ENCODE peak calls at places on chromosomes 7 and 10, in seven cellular contexts. K is NT2/D1; Y is SK-N-SH; O is effector memory CD4-positive, alpha-beta T cell; F is fibroblast of lung; R is RWPE2; D is Panc1. I is an unnamed sample. For H3K36me3, the result is how much of the 10 kb centered on the place peaks cover.

GRCh38 chr7:2518101-2518500 is 1.5 kb upstream of the LFNG start:
- DNase-seq in K (no peak), Y (no peak), O (no peak), F (no peak), R (no peak), D (no peak), I (no peak)

GRCh38 chr7:76364198-76364584 is 5.4 kb upstream of the YWHAG start:
- DNase-seq in K (no peak), Y (no peak), O (no peak), F (peak), R (peak), D (no peak), I (no peak)

GRCh38 chr7:18221377-18222290 is 194.0 kb upstream of the PRPS1L1 start:
- DNase-seq in K (no peak), Y (no peak), O (no peak), F (peak), R (no peak), D (no peak), I (peak)

GRCh38 chr10:126585249-126585986 is 85.1 kb downstream of the C10orf90 start:
- DNase-seq in K (no peak), Y (no peak), O (no peak), F (peak), R (no peak), D (no peak), I (no peak)

GRCh38 chr7:119596651-119597050 is 676.3 kb upstream of the KCND2 start:
- DNase-seq in K (no peak), Y (no peak), O (no peak), F (no peak), R (no peak), D (no peak), I (no peak)

GRCh38 chr7:25384820-25385560 is 156.7 kb upstream of the NPVF start:
- DNase-seq in K (no peak), Y (no peak), O (no peak), F (no peak), R (no peak), D (no peak), I (no peak)

GRCh38 chr10:103452714-103453230 is 602 bp upstream of the CALHM2 start:
- DNase-seq in K (no peak), Y (no peak), O (no peak), F (no peak), R (no peak), D (no peak), I (no peak)

GRCh38 chr7:26156454-26157365 is 4.7 kb downstream of the NFE2L3 start:
- DNase-seq in K (no peak), Y (no peak), O (peak), F (peak), R (no peak), D (no peak), I (peak)

GRCh38 chr7:6536899-6537298 is 14.4 kb downstream of the GRID2IP start:
- DNase-seq in K (peak), Y (peak), O (no peak), F (peak), R (no peak), D (no peak), I (peak)

GRCh38 chr10:122592161-122592560 is 31.6 kb downstream of the DMBT1 start:
- DNase-seq in K (no peak), Y (no peak), O (no peak), F (no peak), R (no peak), D (no peak), I (no peak)

GRCh38 chr7:66304536-66304935 is 99.4 kb downstream of the TPST1 start:
- DNase-seq in K (no peak), Y (no peak), O (no peak), F (peak), R (no peak), D (no peak), I (no peak)

GRCh38 chr10:126904807-126905686 is at the start of gene DOCK1:
- DNase-seq in K (no peak), Y (peak), O (no peak), F (peak), R (no peak), D (no peak), I (peak)

GRCh38 chr7:101308245-101309085 is 13.1 kb downstream of the IFT22 start:
- DNase-seq in K (peak), Y (peak), O (no peak), F (peak), R (peak), D (no peak), I (peak)

GRCh38 chr10:95312264-95312663 is 21.5 kb upstream of the PDLIM1 start:
- DNase-seq in K (no peak), Y (no peak), O (no peak), F (peak), R (no peak), D (no peak), I (no peak)

GRCh38 chr10:132155723-132156381 is 30.9 kb upstream of the DPYSL4 start:
- DNase-seq in K (no peak), Y (no peak), O (no peak), F (no peak), R (no peak), D (no peak), I (no peak)

GRCh38 chr7:137875746-137876145 is 29.0 kb upstream of the DGKI start:
- DNase-seq in K (no peak), Y (no peak), O (no peak), F (no peak), R (no peak), D (no peak), I (no peak)
- H3K36me3 ChIP-seq in K (under half), Y (half or more), O (under half), F (under half), R (half or more), D (under half), I (under half)

DNA sequence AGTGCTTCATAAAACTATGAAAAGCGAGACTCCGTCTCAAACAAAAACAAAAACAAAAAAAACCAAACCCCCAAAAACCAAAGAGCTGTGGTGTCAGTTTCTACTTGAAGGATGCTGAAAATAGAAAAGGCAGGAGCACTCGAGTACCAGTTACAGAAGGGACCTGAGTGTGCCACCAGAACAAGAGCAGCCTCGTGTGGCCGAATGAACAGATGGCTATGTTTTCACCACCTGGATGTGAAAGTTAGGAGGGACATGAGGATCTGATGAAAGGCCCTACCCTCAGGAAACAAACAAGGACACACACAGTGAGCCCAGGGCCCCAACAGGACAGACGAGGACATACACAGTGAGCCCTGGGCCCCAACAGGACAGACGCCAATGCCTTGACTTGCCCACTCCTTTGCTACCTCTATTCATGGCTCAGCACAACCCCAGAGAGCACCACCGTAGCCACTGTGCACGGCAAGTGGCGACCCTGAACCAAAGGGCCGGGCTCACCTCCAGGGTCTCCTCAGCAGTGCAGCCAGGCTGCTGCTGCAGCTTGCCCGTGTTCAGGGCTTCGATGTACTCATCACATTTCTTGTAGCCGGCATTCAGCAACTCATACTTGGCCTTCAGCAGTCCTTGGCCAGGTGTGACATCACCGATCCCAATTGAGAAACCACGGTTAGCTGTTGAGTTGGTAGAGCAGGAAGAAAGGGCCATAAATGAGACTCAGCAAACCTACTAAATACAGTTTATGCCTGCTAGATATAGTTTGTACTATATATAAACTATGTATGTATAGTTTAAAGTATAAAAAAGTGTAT is 24.9 kb downstream of the POLR3A start:
- DNase-seq in K (no peak), Y (no peak), O (no peak), F (no peak), R (no peak), D (no peak), I (no peak)
- H3K36me3 ChIP-seq in K (half or more), Y (half or more), O (half or more), F (under half), R (half or more), D (under half), I (half or more)

GRCh38 chr10:114908896-114909295 is 29.1 kb upstream of the TRUB1 start:
- DNase-seq in K (no peak), Y (no peak), O (no peak), F (peak), R (no peak), D (no peak), I (no peak)

GRCh38 chr10:114915294-114915693 is 22.7 kb upstream of the TRUB1 start:
- DNase-seq in K (no peak), Y (no peak), O (no peak), F (no peak), R (no peak), D (no peak), I (no peak)

GRCh38 chr10:114914545-114914944 is 23.4 kb upstream of the TRUB1 start:
- DNase-seq in K (no peak), Y (no peak), O (no peak), F (no peak), R (no peak), D (no peak), I (no peak)

GRCh38 chr10:114911801-114912479 is 26.1 kb upstream of the TRUB1 start:
- DNase-seq in K (no peak), Y (no peak), O (no peak), F (no peak), R (no peak), D (no peak), I (no peak)

GRCh38 chr10:114911052-114911697 is 26.8 kb upstream of the TRUB1 start:
- DNase-seq in K (no peak), Y (no peak), O (no peak), F (no peak), R (no peak), D (no peak), I (no peak)
- H3K36me3 ChIP-seq in K (under half), Y (under half), O (under half), F (under half), R (under half), D (under half), I (under half)

DNA sequence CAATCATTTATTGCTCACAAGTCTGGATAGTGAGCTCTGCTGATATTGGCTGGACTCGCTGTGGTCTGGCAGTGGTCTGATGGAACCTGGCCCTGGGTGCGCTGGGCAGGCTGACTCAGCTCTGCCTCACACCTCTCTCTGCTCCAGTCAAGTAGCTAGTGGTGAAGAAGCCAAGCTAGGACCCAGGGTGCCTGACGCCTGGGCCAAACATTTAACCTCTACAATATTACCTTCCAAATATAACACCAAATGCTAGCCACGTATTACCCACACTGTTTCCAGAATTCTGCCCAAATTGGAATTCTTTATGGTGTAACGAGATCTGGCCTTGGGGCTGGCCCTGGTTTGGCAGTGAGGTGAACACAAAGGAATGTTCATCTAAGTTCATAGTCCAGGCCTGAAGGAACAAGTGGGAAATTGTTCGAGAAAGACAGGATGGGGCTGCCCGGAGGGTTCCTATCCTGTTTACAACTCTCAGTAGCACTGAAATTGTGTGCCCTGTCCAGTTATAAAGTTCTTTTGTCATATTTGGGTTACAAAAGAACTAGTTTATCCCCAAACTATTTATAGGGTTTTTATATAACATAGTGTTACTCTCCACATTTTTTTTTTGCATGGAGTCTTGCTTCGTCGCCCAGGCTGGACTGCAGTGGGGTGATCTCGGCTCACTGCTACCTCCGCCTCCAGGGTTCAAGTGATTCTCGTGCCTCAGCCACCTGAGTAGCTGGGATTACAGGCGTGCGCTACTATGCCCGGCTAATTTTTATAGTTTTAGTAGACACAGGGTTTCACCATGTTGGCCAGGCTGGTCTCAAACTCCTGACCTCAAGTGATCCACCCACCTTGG is 16.3 kb downstream of the OR2AE1 start:
- DNase-seq in K (no peak), Y (no peak), O (no peak), F (peak), R (peak), D (no peak), I (peak)
- H3K36me3 ChIP-seq in K (under half), Y (under half), O (under half), F (under half), R (under half), D (under half), I (under half)

I was measured in adipocyte.